ENCODE peak calls at places on chromosomes 13 and 19, in seven cellular contexts. P is Calu3; S is PC-3; B is endodermal cell; M is endothelial cell of umbilical vein; E is CD4-positive, alpha-beta T cell; C is esophagus squamous epithelium. U is an unnamed sample.

GRCh38 chr19:31350693-31351211 is 1.5 kb upstream of the TSHZ3 start:
- DNase-seq in B (peak; percentile 82), S (peak; percentile 22), M (no peak), P (no peak), C (no peak), E (no peak), U (no peak)

GRCh38 chr13:28717170-28717569 is 1.6 kb downstream of the SLC46A3 start:
- DNase-seq in C (no peak), B (no peak), P (no peak), S (no peak), E (no peak), M (no peak), U (no peak)

GRCh38 chr13:79631260-79631659 is 150.3 kb downstream of the NDFIP2 start:
- DNase-seq in M (peak; percentile 93), P (peak; percentile 17), C (no peak), S (peak; percentile 95), B (no peak), E (no peak), U (no peak)

GRCh38 chr19:13428352-13428751 is 77.9 kb downstream of the CACNA1A start:
- DNase-seq in E (no peak), M (peak; percentile 15), B (peak; percentile 63), S (peak; percentile 79), C (no peak), P (peak; percentile 21), U (no peak)

GRCh38 chr19:6423499-6424189 is 967 bp downstream of the KHSRP start:
- DNase-seq in E (no peak), C (no peak), S (peak; percentile 50), P (peak; percentile 34), B (peak; percentile 86), M (peak; percentile 57), U (no peak)

GRCh38 chr13:110743687-110744086 is 30.2 kb downstream of the ING1 start:
- DNase-seq in P (no peak), S (no peak), E (no peak), M (no peak), C (no peak), B (no peak), U (no peak)

GRCh38 chr13:27541386-27541785 is 78.9 kb downstream of the LNX2 start:
- DNase-seq in C (no peak), P (no peak), M (no peak), B (no peak), S (no peak), E (no peak), U (no peak)

GRCh38 chr19:48568345-48568886 is 16.4 kb downstream of the SULT2B1 start:
- DNase-seq in C (no peak), S (peak; percentile 83), E (no peak), B (peak; percentile 90), P (peak; percentile 83), M (peak; percentile 83), U (no peak)

GRCh38 chr13:24249586-24249985 is 59.8 kb upstream of the C1QTNF9 start:
- DNase-seq in B (no peak), M (no peak), C (no peak), S (no peak), P (no peak), E (no peak), U (no peak)

GRCh38 chr13:72255908-72256307 is 388.9 kb upstream of the DACH1 start:
- DNase-seq in M (peak; percentile 58), B (peak; percentile 85), C (no peak), S (peak; percentile 70), P (peak; percentile 5), E (no peak), U (no peak)
- TF ChIP-seq CTCF in M (peak; percentile 53), B (peak; percentile 90), C (no peak), S (peak; percentile 79), P (no peak), E (no peak), U (no peak)

GRCh38 chr19:51637362-51637978 is 7.3 kb upstream of the SIGLEC5 start:
- DNase-seq in C (no peak), B (no peak), M (peak; percentile 19), P (no peak), E (no peak), S (peak; percentile 55), U (no peak)
- TF ChIP-seq CTCF in C (no peak), B (peak; percentile 72), M (peak; percentile 46), P (no peak), E (peak; percentile 57), S (peak; percentile 80), U (peak; percentile 89)

GRCh38 chr19:45847661-45848060 is 15.3 kb downstream of the SYMPK start:
- DNase-seq in C (no peak), M (no peak), P (no peak), E (no peak), S (no peak), B (peak; percentile 57), U (no peak)

GRCh38 chr19:45854167-45854778 is 8.7 kb downstream of the SYMPK start:
- DNase-seq in M (no peak), B (no peak), P (no peak), C (no peak), E (no peak), S (no peak), U (no peak)

GRCh38 chr19:45852941-45853340 is 10.0 kb downstream of the SYMPK start:
- DNase-seq in B (no peak), E (no peak), C (no peak), P (no peak), M (no peak), S (no peak), U (no peak)

GRCh38 chr19:45852145-45852750 is 10.7 kb downstream of the SYMPK start:
- DNase-seq in B (no peak), P (no peak), C (no peak), E (no peak), S (peak; percentile 26), M (no peak), U (no peak)

GRCh38 chr19:45848922-45849321 is 14.0 kb downstream of the SYMPK start:
- DNase-seq in C (no peak), P (no peak), B (no peak), E (no peak), M (no peak), S (peak; percentile 11), U (no peak)
- TF ChIP-seq CTCF in C (no peak), P (no peak), B (peak; percentile 70), E (no peak), M (no peak), S (peak; percentile 38), U (peak; percentile 40)

GRCh38 chr19:18896421-18896841 is 473 bp upstream of the CERS1 start:
- DNase-seq in P (no peak), B (peak; percentile 67), E (no peak), M (no peak), C (no peak), S (peak; percentile 26), U (no peak)

GRCh38 chr19:18895828-18896341 is at the start of gene CERS1:
- DNase-seq in E (no peak), P (no peak), S (no peak), M (no peak), B (peak; percentile 78), C (no peak), U (no peak)

GRCh38 chr19:18895038-18895827 is 725 bp downstream of the CERS1 start:
- DNase-seq in S (peak; percentile 53), C (no peak), E (no peak), P (peak; percentile 72), M (peak; percentile 42), B (peak; percentile 93), U (no peak)

GRCh38 chr19:18893573-18894253 is 2.2 kb downstream of the CERS1 start:
- DNase-seq in C (no peak), S (no peak), M (no peak), E (no peak), B (no peak), P (no peak), U (no peak)

GRCh38 chr19:18894254-18895037 is 1.5 kb downstream of the CERS1 start:
- DNase-seq in C (no peak), P (no peak), M (no peak), B (no peak), S (no peak), E (no peak), U (no peak)
- TF ChIP-seq CTCF in C (no peak), P (no peak), M (no peak), B (no peak), S (no peak), E (no peak), U (no peak)